ENCODE peak calls at places on chromosomes 7 and 10, in six cellular contexts. G is hypothalamus; F is activated CD4-positive, CD25-positive, alpha-beta regulatory T cell; D is kidney tubule cell; M is B cell; U is EL. T is an unnamed sample.

GRCh38 chr10:101566333-101567164 is 21.5 kb downstream of the POLL start:
- DNase-seq in U (no peak), G (no peak), F (no peak), M (no peak), D (no peak), T (no peak)

GRCh38 chr7:16223963-16224707 is 197.2 kb downstream of the CRPPA start:
- DNase-seq in U (no peak), F (no peak), D (no peak), M (no peak), G (no peak), T (no peak)

GRCh38 chr7:142913051-142913450 is 20.5 kb downstream of the TRPV5 start:
- DNase-seq in D (no peak), G (no peak), U (no peak), F (no peak), M (no peak), T (no peak)

GRCh38 chr10:11181996-11182395 is 164.3 kb downstream of the CELF2 start:
- DNase-seq in D (no peak), U (no peak), G (no peak), F (no peak), M (no peak), T (no peak)

GRCh38 chr10:121168513-121169216 is 317.5 kb downstream of the WDR11 start:
- DNase-seq in U (no peak), D (no peak), F (no peak), G (no peak), M (no peak), T (no peak)

GRCh38 chr7:7795736-7796135 is 77.3 kb upstream of the RPA3 start:
- DNase-seq in U (peak), M (no peak), F (no peak), D (peak), G (no peak), T (no peak)

GRCh38 chr10:28326516-28327493 is 23.9 kb upstream of the MPP7 start:
- DNase-seq in F (no peak), M (no peak), G (no peak), D (peak), U (peak), T (no peak)

GRCh38 chr10:93383562-93383981 is 98.6 kb downstream of the MYOF start:
- DNase-seq in U (peak), G (no peak), M (no peak), F (no peak), D (peak), T (no peak)

GRCh38 chr7:43784030-43785001 is 25.8 kb downstream of the BLVRA start:
- DNase-seq in U (no peak), M (no peak), D (peak), G (no peak), F (no peak), T (peak)

GRCh38 chr10:25393621-25394020 is 218.8 kb downstream of the GPR158 start:
- DNase-seq in M (no peak), D (no peak), F (no peak), U (no peak), G (no peak), T (no peak)

GRCh38 chr7:33874943-33875342 is 30.4 kb upstream of the BMPER start:
- DNase-seq in M (no peak), F (no peak), U (peak), D (no peak), G (no peak), T (no peak)

GRCh38 chr10:89793649-89794254 is 92.4 kb downstream of the KIF20B start:
- DNase-seq in G (no peak), D (peak), F (no peak), U (peak), M (peak), T (peak)

GRCh38 chr7:151725844-151726770 is 150.8 kb downstream of the PRKAG2 start:
- DNase-seq in M (no peak), U (no peak), F (no peak), D (peak), G (no peak), T (no peak)

GRCh38 chr7:51457079-51457478 is 140.5 kb upstream of the COBL start:
- DNase-seq in F (no peak), G (no peak), D (no peak), M (no peak), U (no peak), T (no peak)

GRCh38 chr10:47104786-47105385 is 193.7 kb downstream of the PTPN20 start:
- DNase-seq in M (no peak), D (no peak), G (no peak), F (no peak), U (no peak), T (no peak)

GRCh38 chr10:121405096-121405495 is 193.1 kb downstream of the FGFR2 start:
- DNase-seq in F (no peak), U (no peak), G (no peak), M (no peak), D (no peak), T (no peak)

GRCh38 chr10:47318706-47319105 is 3.5 kb upstream of the GDF2 start:
- DNase-seq in D (no peak), F (no peak), U (peak), G (no peak), M (no peak), T (no peak)

GRCh38 chr10:65194555-65194954 is 1673.4 kb downstream of the REEP3 start:
- DNase-seq in D (peak), U (no peak), M (no peak), G (no peak), F (no peak), T (no peak)

GRCh38 chr10:95758351-95759025 is 2.5 kb downstream of the ENTPD1 start:
- DNase-seq in U (no peak), G (no peak), F (no peak), D (no peak), M (peak), T (peak)

GRCh38 chr7:88927-89921 is 103.1 kb upstream of the FAM20C start:
- DNase-seq in D (peak), G (no peak), F (no peak), U (peak), M (no peak), T (no peak)

GRCh38 chr7:94250984-94251383 is 143.7 kb upstream of the COL1A2 start:
- DNase-seq in D (no peak), U (no peak), F (no peak), G (no peak), M (no peak), T (no peak)

GRCh38 chr7:55127135-55127551 is 108.3 kb downstream of the EGFR start:
- DNase-seq in G (no peak), D (no peak), U (no peak), F (no peak), M (no peak), T (no peak)

GRCh38 chr7:23852135-23852534 is 142.1 kb downstream of the STK31 start:
- DNase-seq in F (no peak), U (peak), M (no peak), G (no peak), D (no peak), T (no peak)

GRCh38 chr7:142280263-142280662 is 22.4 kb upstream of the PRSS58 start:
- DNase-seq in G (no peak), D (no peak), U (no peak), F (no peak), M (no peak), T (no peak)

GRCh38 chr10:60989400-60989876 is 45.5 kb upstream of the RHOBTB1 start:
- DNase-seq in M (no peak), U (no peak), F (no peak), G (no peak), D (no peak), T (no peak)

GRCh38 chr10:11336703-11337102 is 274.7 kb downstream of the USP6NL start:
- DNase-seq in D (no peak), M (no peak), G (no peak), U (no peak), F (no peak), T (no peak)

GRCh38 chr10:3469639-3470020 is 297.0 kb upstream of the PITRM1 start:
- DNase-seq in G (no peak), M (no peak), F (no peak), U (no peak), D (no peak), T (no peak)

GRCh38 chr7:42247301-42247700 is 10.3 kb upstream of the GLI3 start:
- DNase-seq in M (no peak), D (peak), F (no peak), G (no peak), U (peak), T (no peak)

GRCh38 chr10:27344568-27345454 is 104.2 kb upstream of the ACBD5 start:
- DNase-seq in M (no peak), U (no peak), G (no peak), F (no peak), D (no peak), T (no peak)

GRCh38 chr7:39950473-39951155 is 558 bp downstream of the CDK13 start:
- DNase-seq in M (peak), F (peak), U (peak), D (peak), G (peak), T (no peak)

GRCh38 chr7:140176271-140176701 is 497 bp downstream of the KDM7A start:
- DNase-seq in U (peak), D (no peak), F (no peak), G (no peak), M (no peak), T (peak)

GRCh38 chr7:108452707-108453106 is 3.5 kb downstream of the NRCAM start:
- DNase-seq in F (no peak), U (peak), D (peak), G (no peak), M (no peak), T (peak)

GRCh38 chr7:17463511-17464085 is 165.1 kb downstream of the AHR start:
- DNase-seq in D (no peak), F (no peak), U (no peak), M (no peak), G (no peak), T (no peak)

T was measured in GM19239.